ENCODE peak calls at places on chromosome 5, in five cellular contexts. T is Peyer's patch, N is fibroblast of villous mesenchyme, S is heart right ventricle, V is cardiac muscle cell. D is an unnamed sample.
A peak's percentile ranks its signal among the peaks of the same experiment; 100 is the strongest.

GRCh38 chr5:164048527-164048926 is 543.1 kb downstream of the MAT2B start:
- DNase-seq in V (no peak), T (no peak), N (no peak), S (no peak), D (peak; percentile 53)

GRCh38 chr5:157533011-157533481 is 42.5 kb downstream of the ADAM19 start:
- DNase-seq in S (no peak), N (no peak), V (no peak), T (no peak), D (no peak)

GRCh38 chr5:65916066-65916465 is 10.3 kb upstream of the ERBIN start:
- DNase-seq in V (no peak), S (no peak), T (no peak), N (no peak), D (no peak)

GRCh38 chr5:53399921-53400697 is 80.3 kb upstream of the FST start:
- DNase-seq in N (no peak), S (no peak), T (no peak), V (no peak), D (peak; percentile 45)

GRCh38 chr5:153831976-153832375 is 206.7 kb downstream of the FAM114A2 start:
- DNase-seq in T (no peak), S (no peak), N (peak; percentile 66), V (peak; percentile 47), D (peak; percentile 50)

GRCh38 chr5:178461426-178461730 is 128.8 kb downstream of the COL23A1 start:
- DNase-seq in V (no peak), S (no peak), N (no peak), T (no peak), D (no peak)

GRCh38 chr5:77847814-77848290 is 71.7 kb upstream of the TBCA start:
- DNase-seq in V (no peak), N (no peak), S (no peak), T (no peak), D (no peak)

GRCh38 chr5:91126888-91127287 is 256.2 kb downstream of the ARRDC3 start:
- DNase-seq in T (no peak), V (no peak), N (no peak), S (no peak), D (no peak)

GRCh38 chr5:54317511-54318260 is 7.3 kb upstream of the ARL15 start:
- DNase-seq in N (peak; percentile 58), V (no peak), S (no peak), T (no peak), D (no peak)

GRCh38 chr5:95369796-95370195 is 21.4 kb upstream of the FAM81B start:
- DNase-seq in V (no peak), N (no peak), T (no peak), S (no peak), D (no peak)

GRCh38 chr5:125134216-125135081 is 388.0 kb upstream of the ZNF608 start:
- DNase-seq in N (peak; percentile 52), V (no peak), S (no peak), T (no peak), D (peak; percentile 72)

GRCh38 chr5:36273809-36274526 is 27.7 kb downstream of the RANBP3L start:
- DNase-seq in V (no peak), T (no peak), S (no peak), N (no peak), D (no peak)

GRCh38 chr5:87836696-87837095 is 424.0 kb upstream of the CCNH start:
- DNase-seq in N (no peak), S (no peak), V (no peak), T (no peak), D (no peak)

GRCh38 chr5:17180330-17180843 is 37.0 kb upstream of the BASP1 start:
- DNase-seq in S (no peak), N (peak; percentile 42), T (no peak), V (no peak), D (no peak)

GRCh38 chr5:39376293-39376714 is 12.0 kb upstream of the C9 start:
- DNase-seq in T (peak; percentile 67), N (peak; percentile 55), S (no peak), V (peak; percentile 68), D (peak; percentile 68)

GRCh38 chr5:58629190-58630159 is 46.6 kb downstream of the RAB3C start:
- DNase-seq in N (no peak), V (no peak), T (peak; percentile 59), S (no peak), D (no peak)

GRCh38 chr5:148268556-148268955 is at the start of gene SPINK13:
- DNase-seq in T (no peak), V (no peak), S (no peak), N (peak; percentile 34), D (peak; percentile 36)

GRCh38 chr5:51392689-51393199 is 9.5 kb downstream of the ISL1 start:
- DNase-seq in T (no peak), N (no peak), V (peak; percentile 19), S (no peak), D (no peak)

GRCh38 chr5:160774006-160774405 is 78.0 kb downstream of the ATP10B start:
- DNase-seq in V (no peak), N (no peak), T (no peak), S (no peak), D (no peak)

GRCh38 chr5:2892601-2893000 is 141.1 kb upstream of the IRX2 start:
- DNase-seq in V (no peak), S (no peak), N (no peak), T (no peak), D (no peak)

GRCh38 chr5:95959964-95960801 is 1.5 kb downstream of the ELL2 start:
- DNase-seq in V (no peak), T (peak; percentile 54), S (no peak), N (peak; percentile 49), D (peak; percentile 56)

GRCh38 chr5:148972396-148972795 is 90.5 kb downstream of the SH3TC2 start:
- DNase-seq in S (no peak), N (no peak), V (no peak), T (no peak), D (no peak)

GRCh38 chr5:170634236-170634990 is 130.6 kb downstream of the KCNIP1 start:
- DNase-seq in T (peak; percentile 17), V (no peak), S (no peak), N (no peak), D (no peak)

GRCh38 chr5:170632266-170632984 is 128.6 kb downstream of the KCNIP1 start:
- DNase-seq in T (peak; percentile 38), S (no peak), V (no peak), N (no peak), D (no peak)

GRCh38 chr5:170631471-170632195 is 127.8 kb downstream of the KCNIP1 start:
- DNase-seq in T (peak; percentile 43), N (no peak), S (peak; percentile 28), V (peak; percentile 65), D (no peak)

GRCh38 chr5:170632985-170633234 is 129.1 kb downstream of the KCNIP1 start:
- DNase-seq in S (peak; percentile 71), N (no peak), V (peak; percentile 84), T (peak; percentile 62), D (no peak)

GRCh38 chr5:170633235-170634041 is 129.6 kb downstream of the KCNIP1 start:
- DNase-seq in V (peak; percentile 84), S (peak; percentile 39), T (peak; percentile 54), N (peak; percentile 81), D (peak; percentile 90)
- H3K4me3 ChIP-seq in V (peak overlapping the region; percentile 29), S (peak overlapping the region; percentile 47), T (peak overlapping the region; percentile 4), N (peak overlapping the region; percentile 42), D (peak overlapping the region; percentile 43)

GRCh38 chr5:67986761-67987160 is 228.8 kb upstream of the PIK3R1 start:
- DNase-seq in V (no peak), T (no peak), S (no peak), N (no peak), D (no peak)

GRCh38 chr5:67985686-67986387 is 229.7 kb upstream of the PIK3R1 start:
- DNase-seq in S (no peak), V (peak; percentile 18), N (peak; percentile 47), T (no peak), D (peak; percentile 68)

GRCh38 chr5:67992919-67993318 is 222.6 kb upstream of the PIK3R1 start:
- DNase-seq in V (no peak), N (peak; percentile 32), T (no peak), S (no peak), D (peak; percentile 69)

GRCh38 chr5:67984546-67984945 is 231.0 kb upstream of the PIK3R1 start:
- DNase-seq in S (no peak), N (no peak), V (no peak), T (no peak), D (no peak)

GRCh38 chr5:67989457-67989856 is 226.1 kb upstream of the PIK3R1 start:
- DNase-seq in N (peak; percentile 71), V (no peak), S (no peak), T (no peak), D (peak; percentile 81)
- TF ChIP-seq CTCF in N (peak; percentile 11), V (peak; percentile 13), S (no peak), T (no peak), D (peak; percentile 5)

GRCh38 chr5:53381-54174 is 38.4 kb upstream of the PLEKHG4B start:
- DNase-seq in V (peak; percentile 80), S (no peak), T (no peak), N (no peak), D (peak; percentile 34)
- H3K4me3 ChIP-seq in V (peak overlapping the region; percentile 48), S (peak overlapping the region; percentile 60), T (peak overlapping the region; percentile 48), N (peak overlapping the region; percentile 32), D (peak overlapping the region; percentile 59)

GRCh38 chr5:55911784-55912653 is 60.9 kb downstream of the IL31RA start:
- DNase-seq in T (no peak), N (peak; percentile 30), V (no peak), S (no peak), D (peak; percentile 44)
- TF ChIP-seq CTCF in T (no peak), N (no peak), V (peak; percentile 16), S (no peak), D (no peak)

D was measured in choroid plexus epithelial cell.